ENCODE peak calls at places on chromosomes 4 and X, in ten cellular contexts. One of them, this sample, is unnamed.

GRCh38 chr4:83282049-83282535 is 2.5 kb downstream of the COQ2 start:
- DNase-seq in tibial artery: no peak
- DNase-seq in iris pigment epithelial cell: peak; percentile 61
- DNase-seq in activated T-cell treated with anti-CD3 and anti-CD28 coated beads for 1 hour: peak; percentile 38
- DNase-seq in CD8-positive, alpha-beta memory T cell: peak; percentile 17
- DNase-seq in activated CD8-positive, alpha-beta memory T cell treated with anti-CD3 and anti-CD28 coated beads for 48 hours: no peak
- DNase-seq in AG08395: peak; percentile 56
- DNase-seq in cardiac fibroblast: peak; percentile 81
- DNase-seq in transverse colon: peak; percentile 43
- DNase-seq in stimulated activated naive CD4-positive, alpha-beta T cell: peak; percentile 43
- DNase-seq in this sample: no peak

GRCh38 chr4:27318740-27319139 is 458.1 kb downstream of the STIM2 start:
- DNase-seq in tibial artery: no peak
- DNase-seq in iris pigment epithelial cell: peak; percentile 1
- DNase-seq in activated T-cell treated with anti-CD3 and anti-CD28 coated beads for 1 hour: no peak
- DNase-seq in CD8-positive, alpha-beta memory T cell: no peak
- DNase-seq in activated CD8-positive, alpha-beta memory T cell treated with anti-CD3 and anti-CD28 coated beads for 48 hours: no peak
- DNase-seq in AG08395: peak; percentile 37
- DNase-seq in cardiac fibroblast: peak; percentile 10
- DNase-seq in transverse colon: peak; percentile 47
- DNase-seq in stimulated activated naive CD4-positive, alpha-beta T cell: no peak
- DNase-seq in this sample: no peak

GRCh38 chrX:8190341-8190830 is 19.3 kb upstream of the VCX2 start:
- DNase-seq in tibial artery: no peak
- DNase-seq in iris pigment epithelial cell: no peak
- DNase-seq in activated T-cell treated with anti-CD3 and anti-CD28 coated beads for 1 hour: no peak
- DNase-seq in CD8-positive, alpha-beta memory T cell: no peak
- DNase-seq in activated CD8-positive, alpha-beta memory T cell treated with anti-CD3 and anti-CD28 coated beads for 48 hours: no peak
- DNase-seq in AG08395: no peak
- DNase-seq in cardiac fibroblast: no peak
- DNase-seq in transverse colon: no peak
- DNase-seq in stimulated activated naive CD4-positive, alpha-beta T cell: no peak
- DNase-seq in this sample: no peak

GRCh38 chr4:52641853-52642563 is 17.1 kb downstream of the USP46 start:
- DNase-seq in tibial artery: no peak
- DNase-seq in iris pigment epithelial cell: peak; percentile 69
- DNase-seq in activated T-cell treated with anti-CD3 and anti-CD28 coated beads for 1 hour: no peak
- DNase-seq in CD8-positive, alpha-beta memory T cell: no peak
- DNase-seq in activated CD8-positive, alpha-beta memory T cell treated with anti-CD3 and anti-CD28 coated beads for 48 hours: no peak
- DNase-seq in AG08395: peak; percentile 22
- DNase-seq in cardiac fibroblast: peak; percentile 74
- DNase-seq in transverse colon: no peak
- DNase-seq in stimulated activated naive CD4-positive, alpha-beta T cell: no peak
- DNase-seq in this sample: no peak

GRCh38 chr4:2340272-2341061 is 78.0 kb downstream of the ZFYVE28 start:
- DNase-seq in tibial artery: peak; percentile 58
- DNase-seq in iris pigment epithelial cell: no peak
- DNase-seq in activated T-cell treated with anti-CD3 and anti-CD28 coated beads for 1 hour: no peak
- DNase-seq in CD8-positive, alpha-beta memory T cell: no peak
- DNase-seq in activated CD8-positive, alpha-beta memory T cell treated with anti-CD3 and anti-CD28 coated beads for 48 hours: no peak
- DNase-seq in AG08395: no peak
- DNase-seq in cardiac fibroblast: no peak
- DNase-seq in transverse colon: no peak
- DNase-seq in stimulated activated naive CD4-positive, alpha-beta T cell: no peak
- DNase-seq in this sample: peak; percentile 37

GRCh38 chrX:40201486-40201885 is 103.7 kb upstream of the BCOR start:
- DNase-seq in tibial artery: no peak
- DNase-seq in iris pigment epithelial cell: no peak
- DNase-seq in activated T-cell treated with anti-CD3 and anti-CD28 coated beads for 1 hour: no peak
- DNase-seq in CD8-positive, alpha-beta memory T cell: no peak
- DNase-seq in activated CD8-positive, alpha-beta memory T cell treated with anti-CD3 and anti-CD28 coated beads for 48 hours: no peak
- DNase-seq in AG08395: no peak
- DNase-seq in cardiac fibroblast: no peak
- DNase-seq in transverse colon: no peak
- DNase-seq in stimulated activated naive CD4-positive, alpha-beta T cell: no peak
- DNase-seq in this sample: no peak

GRCh38 chr4:118346495-118346894 is 6.3 kb downstream of the PRSS12 start:
- DNase-seq in tibial artery: no peak
- DNase-seq in iris pigment epithelial cell: no peak
- DNase-seq in activated T-cell treated with anti-CD3 and anti-CD28 coated beads for 1 hour: no peak
- DNase-seq in CD8-positive, alpha-beta memory T cell: no peak
- DNase-seq in activated CD8-positive, alpha-beta memory T cell treated with anti-CD3 and anti-CD28 coated beads for 48 hours: no peak
- DNase-seq in AG08395: no peak
- DNase-seq in cardiac fibroblast: no peak
- DNase-seq in transverse colon: peak; percentile 13
- DNase-seq in stimulated activated naive CD4-positive, alpha-beta T cell: no peak
- DNase-seq in this sample: no peak

GRCh38 chr4:10173754-10174749 is 57.5 kb upstream of the WDR1 start:
- DNase-seq in tibial artery: peak; percentile 82
- DNase-seq in iris pigment epithelial cell: no peak
- DNase-seq in activated T-cell treated with anti-CD3 and anti-CD28 coated beads for 1 hour: no peak
- DNase-seq in CD8-positive, alpha-beta memory T cell: no peak
- DNase-seq in activated CD8-positive, alpha-beta memory T cell treated with anti-CD3 and anti-CD28 coated beads for 48 hours: no peak
- DNase-seq in AG08395: no peak
- DNase-seq in cardiac fibroblast: no peak
- DNase-seq in transverse colon: peak; percentile 50
- DNase-seq in stimulated activated naive CD4-positive, alpha-beta T cell: no peak
- DNase-seq in this sample: peak; percentile 72

GRCh38 chr4:183912585-183912984 is 7.5 kb downstream of the STOX2 start:
- DNase-seq in tibial artery: no peak
- DNase-seq in iris pigment epithelial cell: no peak
- DNase-seq in activated T-cell treated with anti-CD3 and anti-CD28 coated beads for 1 hour: no peak
- DNase-seq in CD8-positive, alpha-beta memory T cell: no peak
- DNase-seq in activated CD8-positive, alpha-beta memory T cell treated with anti-CD3 and anti-CD28 coated beads for 48 hours: no peak
- DNase-seq in AG08395: no peak
- DNase-seq in cardiac fibroblast: no peak
- DNase-seq in transverse colon: no peak
- DNase-seq in stimulated activated naive CD4-positive, alpha-beta T cell: no peak
- DNase-seq in this sample: no peak

GRCh38 chr4:72505314-72505744 is 63.7 kb downstream of the ADAMTS3 start:
- DNase-seq in tibial artery: no peak
- DNase-seq in iris pigment epithelial cell: peak; percentile 69
- DNase-seq in activated T-cell treated with anti-CD3 and anti-CD28 coated beads for 1 hour: no peak
- DNase-seq in CD8-positive, alpha-beta memory T cell: no peak
- DNase-seq in activated CD8-positive, alpha-beta memory T cell treated with anti-CD3 and anti-CD28 coated beads for 48 hours: no peak
- DNase-seq in AG08395: peak; percentile 56
- DNase-seq in cardiac fibroblast: peak; percentile 65
- DNase-seq in transverse colon: no peak
- DNase-seq in stimulated activated naive CD4-positive, alpha-beta T cell: no peak
- DNase-seq in this sample: no peak

GRCh38 chr4:12987284-12987683 is 496.9 kb downstream of the RAB28 start:
- DNase-seq in tibial artery: no peak
- DNase-seq in iris pigment epithelial cell: no peak
- DNase-seq in activated T-cell treated with anti-CD3 and anti-CD28 coated beads for 1 hour: no peak
- DNase-seq in CD8-positive, alpha-beta memory T cell: no peak
- DNase-seq in activated CD8-positive, alpha-beta memory T cell treated with anti-CD3 and anti-CD28 coated beads for 48 hours: no peak
- DNase-seq in AG08395: no peak
- DNase-seq in cardiac fibroblast: no peak
- DNase-seq in transverse colon: no peak
- DNase-seq in stimulated activated naive CD4-positive, alpha-beta T cell: no peak
- DNase-seq in this sample: no peak

GRCh38 chr4:163544407-163545038 is 50.0 kb downstream of the TMA16 start:
- DNase-seq in tibial artery: peak; percentile 71
- DNase-seq in iris pigment epithelial cell: peak; percentile 41
- DNase-seq in activated T-cell treated with anti-CD3 and anti-CD28 coated beads for 1 hour: peak; percentile 50
- DNase-seq in CD8-positive, alpha-beta memory T cell: peak; percentile 55
- DNase-seq in activated CD8-positive, alpha-beta memory T cell treated with anti-CD3 and anti-CD28 coated beads for 48 hours: no peak
- DNase-seq in AG08395: peak; percentile 73
- DNase-seq in cardiac fibroblast: peak; percentile 66
- DNase-seq in transverse colon: peak; percentile 62
- DNase-seq in stimulated activated naive CD4-positive, alpha-beta T cell: peak; percentile 4
- DNase-seq in this sample: peak; percentile 86

GRCh38 chr4:56049428-56050212 is 100.9 kb downstream of the CEP135 start:
- DNase-seq in tibial artery: no peak
- DNase-seq in iris pigment epithelial cell: peak; percentile 17
- DNase-seq in activated T-cell treated with anti-CD3 and anti-CD28 coated beads for 1 hour: no peak
- DNase-seq in CD8-positive, alpha-beta memory T cell: no peak
- DNase-seq in activated CD8-positive, alpha-beta memory T cell treated with anti-CD3 and anti-CD28 coated beads for 48 hours: peak; percentile 2
- DNase-seq in AG08395: no peak
- DNase-seq in cardiac fibroblast: peak; percentile 16
- DNase-seq in transverse colon: peak; percentile 32
- DNase-seq in stimulated activated naive CD4-positive, alpha-beta T cell: no peak
- DNase-seq in this sample: peak; percentile 75

GRCh38 chrX:129360175-129360574 is 163.1 kb downstream of the SMARCA1 start:
- DNase-seq in tibial artery: no peak
- DNase-seq in iris pigment epithelial cell: peak; percentile 54
- DNase-seq in activated T-cell treated with anti-CD3 and anti-CD28 coated beads for 1 hour: peak; percentile 5
- DNase-seq in CD8-positive, alpha-beta memory T cell: no peak
- DNase-seq in activated CD8-positive, alpha-beta memory T cell treated with anti-CD3 and anti-CD28 coated beads for 48 hours: no peak
- DNase-seq in AG08395: peak; percentile 48
- DNase-seq in cardiac fibroblast: peak; percentile 59
- DNase-seq in transverse colon: peak; percentile 29
- DNase-seq in stimulated activated naive CD4-positive, alpha-beta T cell: no peak
- DNase-seq in this sample: no peak

GRCh38 chrX:50594788-50595187 is 124.2 kb upstream of the DGKK start:
- DNase-seq in tibial artery: no peak
- DNase-seq in iris pigment epithelial cell: no peak
- DNase-seq in activated T-cell treated with anti-CD3 and anti-CD28 coated beads for 1 hour: no peak
- DNase-seq in CD8-positive, alpha-beta memory T cell: no peak
- DNase-seq in activated CD8-positive, alpha-beta memory T cell treated with anti-CD3 and anti-CD28 coated beads for 48 hours: no peak
- DNase-seq in AG08395: no peak
- DNase-seq in cardiac fibroblast: peak; percentile 63
- DNase-seq in transverse colon: no peak
- DNase-seq in stimulated activated naive CD4-positive, alpha-beta T cell: no peak
- DNase-seq in this sample: no peak

GRCh38 chr4:140937866-140938265 is 181.7 kb upstream of the TBC1D9 start:
- DNase-seq in tibial artery: no peak
- DNase-seq in iris pigment epithelial cell: peak; percentile 87
- DNase-seq in activated T-cell treated with anti-CD3 and anti-CD28 coated beads for 1 hour: no peak
- DNase-seq in CD8-positive, alpha-beta memory T cell: no peak
- DNase-seq in activated CD8-positive, alpha-beta memory T cell treated with anti-CD3 and anti-CD28 coated beads for 48 hours: no peak
- DNase-seq in AG08395: peak; percentile 90
- DNase-seq in cardiac fibroblast: peak; percentile 91
- DNase-seq in transverse colon: no peak
- DNase-seq in stimulated activated naive CD4-positive, alpha-beta T cell: no peak
- DNase-seq in this sample: no peak

GRCh38 chr4:186685744-186686143 is 37.9 kb downstream of the FAT1 start:
- DNase-seq in tibial artery: no peak
- DNase-seq in iris pigment epithelial cell: peak; percentile 89
- DNase-seq in activated T-cell treated with anti-CD3 and anti-CD28 coated beads for 1 hour: no peak
- DNase-seq in CD8-positive, alpha-beta memory T cell: no peak
- DNase-seq in activated CD8-positive, alpha-beta memory T cell treated with anti-CD3 and anti-CD28 coated beads for 48 hours: no peak
- DNase-seq in AG08395: peak; percentile 78
- DNase-seq in cardiac fibroblast: peak; percentile 85
- DNase-seq in transverse colon: no peak
- DNase-seq in stimulated activated naive CD4-positive, alpha-beta T cell: no peak
- DNase-seq in this sample: no peak

GRCh38 chr4:120286813-120287212 is 220.2 kb upstream of the MAD2L1 start:
- DNase-seq in tibial artery: no peak
- DNase-seq in iris pigment epithelial cell: no peak
- DNase-seq in activated T-cell treated with anti-CD3 and anti-CD28 coated beads for 1 hour: no peak
- DNase-seq in CD8-positive, alpha-beta memory T cell: no peak
- DNase-seq in activated CD8-positive, alpha-beta memory T cell treated with anti-CD3 and anti-CD28 coated beads for 48 hours: no peak
- DNase-seq in AG08395: no peak
- DNase-seq in cardiac fibroblast: peak; percentile 12
- DNase-seq in transverse colon: no peak
- DNase-seq in stimulated activated naive CD4-positive, alpha-beta T cell: no peak
- DNase-seq in this sample: no peak

GRCh38 chrX:50495616-50496015 is 25.0 kb upstream of the DGKK start:
- DNase-seq in tibial artery: no peak
- DNase-seq in iris pigment epithelial cell: no peak
- DNase-seq in activated T-cell treated with anti-CD3 and anti-CD28 coated beads for 1 hour: no peak
- DNase-seq in CD8-positive, alpha-beta memory T cell: no peak
- DNase-seq in activated CD8-positive, alpha-beta memory T cell treated with anti-CD3 and anti-CD28 coated beads for 48 hours: no peak
- DNase-seq in AG08395: no peak
- DNase-seq in cardiac fibroblast: no peak
- DNase-seq in transverse colon: no peak
- DNase-seq in stimulated activated naive CD4-positive, alpha-beta T cell: no peak
- DNase-seq in this sample: no peak

This sample was measured in aorta.